ENCODE peak calls at places on chromosomes 12 and 14, in four cellular contexts. D is endothelial cell of umbilical vein, F is IMR-90, X is K562. P is an unnamed sample. For H3K27me3 and H3K9me1, the result is how much of the 10 kb centered on the place peaks cover.

GRCh38 chr14:45377201-45377600 is 124.2 kb upstream of the MIS18BP1 start:
- DNase-seq in D (no peak), F (no peak), X (no peak), P (no peak)

GRCh38 chr14:29217813-29218450 is 451.3 kb downstream of the FOXG1 start:
- DNase-seq in D (no peak), F (peak), X (no peak), P (no peak)

GRCh38 chr12:12818693-12819092 is 5.5 kb downstream of the DDX47 start:
- DNase-seq in D (no peak), F (no peak), X (no peak), P (no peak)

GRCh38 chr14:59870277-59871165 is at the start of gene RTN1:
- DNase-seq in D (peak), F (peak), X (peak), P (no peak)

GRCh38 chr12:19772776-19773175 is 333.5 kb downstream of the AEBP2 start:
- DNase-seq in D (no peak), F (no peak), X (no peak), P (no peak)

GRCh38 chr12:72271401-72271740 is 799 bp upstream of the TRHDE start:
- DNase-seq in D (peak), F (peak), X (no peak), P (no peak)

GRCh38 chr12:62631531-62632520 is 165.2 kb downstream of the MON2 start:
- DNase-seq in D (peak), F (peak), X (no peak), P (no peak)

GRCh38 chr12:68393398-68393797 is 61.2 kb upstream of the MDM1 start:
- DNase-seq in D (peak), F (no peak), X (no peak), P (no peak)

GRCh38 chr14:29842228-29842627 is 85.4 kb downstream of the PRKD1 start:
- DNase-seq in D (no peak), F (no peak), X (no peak), P (no peak)

GRCh38 chr14:51495319-51495718 is 156.4 kb upstream of the FRMD6 start:
- DNase-seq in D (peak), F (no peak), X (no peak), P (no peak)

GRCh38 chr14:65213316-65213715 is 111.0 kb upstream of the MAX start:
- DNase-seq in D (no peak), F (no peak), X (no peak), P (no peak)

GRCh38 chr12:80821513-80822000 is 104.8 kb downstream of the MYF5 start:
- DNase-seq in D (no peak), F (no peak), X (no peak), P (no peak)

GRCh38 chr14:62213516-62213915 is 451.3 kb downstream of the SNAPC1 start:
- DNase-seq in D (peak), F (peak), X (no peak), P (peak)

GRCh38 chr12:6606331-6607131 is 648 bp downstream of the CHD4 start:
- DNase-seq in D (peak), F (peak), X (peak), P (no peak)

GRCh38 chr12:97927991-97928390 is 465.4 kb downstream of the RMST start:
- DNase-seq in D (no peak), F (no peak), X (no peak), P (no peak)

GRCh38 chr12:106233011-106233410 is 14.8 kb downstream of the CKAP4 start:
- DNase-seq in D (no peak), F (no peak), X (no peak), P (no peak)

GRCh38 chr14:51157012-51157411 is 62.1 kb upstream of the TRIM9 start:
- DNase-seq in D (peak), F (peak), X (no peak), P (no peak)

GRCh38 chr12:21912318-21912717 is 28.9 kb downstream of the ABCC9 start:
- DNase-seq in D (no peak), F (peak), X (no peak), P (no peak)

GRCh38 chr14:53331247-53331646 is 178.1 kb upstream of the DDHD1 start:
- DNase-seq in D (no peak), F (peak), X (no peak), P (peak)

GRCh38 chr14:55749201-55749812 is 169.3 kb downstream of the KTN1 start:
- DNase-seq in D (no peak), F (peak), X (no peak), P (no peak)

GRCh38 chr12:100675432-100675831 is 101.9 kb downstream of the GAS2L3 start:
- DNase-seq in D (peak), F (peak), X (no peak), P (no peak)

GRCh38 chr14:69657961-69658360 is 46.6 kb downstream of the SUSD6 start:
- DNase-seq in D (no peak), F (peak), X (no peak), P (peak)

GRCh38 chr14:59439256-59440015 is 25.7 kb downstream of the GPR135 start:
- DNase-seq in D (no peak), F (peak), X (no peak), P (no peak)

GRCh38 chr14:24240110-24240918 is 2.1 kb downstream of the TINF2 start:
- DNase-seq in D (no peak), F (no peak), X (no peak), P (no peak)

GRCh38 chr12:50614167-50614762 is 109.5 kb downstream of the DIP2B start:
- DNase-seq in D (peak), F (peak), X (peak), P (no peak)

GRCh38 chr12:20440408-20440807 is 72.1 kb downstream of the PDE3A start:
- DNase-seq in D (no peak), F (no peak), X (no peak), P (no peak)

GRCh38 chr14:52902971-52903385 is 47.9 kb downstream of the FERMT2 start:
- DNase-seq in D (peak), F (peak), X (no peak), P (no peak)

GRCh38 chr14:57933363-57933762 is 67.5 kb upstream of the SLC35F4 start:
- DNase-seq in D (no peak), F (no peak), X (no peak), P (no peak)

GRCh38 chr12:112944028-112944690 is 5.9 kb downstream of the OAS3 start:
- DNase-seq in D (no peak), F (no peak), X (no peak), P (no peak)

DNA sequence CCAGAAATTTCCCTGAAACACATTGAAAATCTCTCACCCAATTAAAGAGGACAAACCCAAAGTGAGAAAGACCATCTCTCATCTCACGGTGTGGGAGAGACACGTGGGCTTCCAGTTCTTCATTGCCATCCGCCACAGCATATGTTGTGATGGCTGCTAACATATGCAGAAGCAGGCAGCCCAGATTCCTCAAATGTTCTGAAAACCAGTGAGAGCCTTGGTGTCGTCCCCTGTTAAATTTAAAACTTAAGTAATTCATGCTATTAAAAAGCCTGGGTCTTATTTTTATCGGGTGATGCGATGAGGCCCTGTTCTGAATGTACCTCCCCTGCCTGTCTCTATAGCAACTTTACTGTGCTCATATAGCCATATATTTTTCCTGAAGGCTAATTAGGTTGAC is 2.8 kb upstream of the FGF6 start:
- DNase-seq in D (no peak), F (no peak), X (no peak), P (no peak)
- H3K27me3 ChIP-seq in D (under half), F (under half), X (under half), P (under half)

GRCh38 chr14:54387328-54387727 is 9.5 kb upstream of the CDKN3 start:
- DNase-seq in D (no peak), F (no peak), X (no peak), P (no peak)
- H3K9me1 ChIP-seq in D (under half), F (under half), X (under half), P (under half)

GRCh38 chr14:93036652-93037341 is 78.9 kb downstream of the ITPK1 start:
- DNase-seq in D (peak), F (no peak), X (no peak), P (no peak)
- H3K27ac ChIP-seq in D (peak), F (no peak), X (no peak), P (no peak)

GRCh38 chr14:72888636-72889201 is 5.2 kb downstream of the DPF3 start:
- DNase-seq in D (no peak), F (peak), X (no peak), P (no peak)
- H3K27me3 ChIP-seq in D (under half), F (under half), X (under half), P (under half)

DNA sequence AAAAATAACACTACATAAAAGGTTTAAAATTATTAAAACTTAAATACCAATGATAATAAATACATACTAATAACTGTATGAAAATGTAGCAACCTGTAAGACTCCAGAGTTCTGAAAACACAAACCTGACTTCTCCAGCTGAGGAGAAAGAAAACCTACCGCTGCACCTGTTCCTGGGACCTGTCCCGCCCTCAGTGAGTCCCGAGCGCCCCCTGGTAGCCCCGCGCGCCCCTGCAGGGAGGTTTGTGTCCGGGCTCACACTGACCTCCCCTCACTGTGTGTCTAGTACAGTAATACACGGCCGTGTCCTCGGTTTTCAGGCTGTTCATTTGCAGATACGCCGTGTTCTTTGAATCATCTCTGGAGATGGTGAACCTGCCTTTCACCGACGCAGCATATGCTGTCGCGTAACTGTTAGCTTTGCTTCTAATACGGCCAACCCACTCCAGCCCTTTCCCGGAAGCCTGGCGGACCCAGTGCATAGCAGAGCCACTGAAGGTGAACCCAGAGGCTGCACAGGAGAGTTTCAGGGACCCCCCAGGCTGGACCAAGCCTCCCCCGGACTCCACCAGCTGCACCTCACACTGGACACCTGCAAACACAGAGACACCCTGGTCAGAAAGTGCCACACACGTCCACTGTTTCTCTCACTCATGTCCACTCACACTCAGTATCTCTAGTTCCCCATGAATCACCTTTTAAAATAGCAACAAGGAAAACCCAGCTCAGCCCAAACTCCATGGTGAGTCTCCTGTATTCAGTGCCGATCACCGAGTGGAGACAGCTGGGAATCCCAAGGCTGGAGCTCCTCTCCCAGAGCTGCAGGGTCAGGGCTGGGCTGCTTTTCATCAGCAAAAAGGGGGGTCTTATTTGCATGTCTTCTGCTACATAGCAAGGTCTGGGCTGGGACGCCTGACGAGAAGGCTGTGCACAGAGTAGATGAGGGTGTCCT is 1276.3 kb downstream of the TMEM121 start:
- DNase-seq in D (no peak), F (no peak), X (no peak), P (no peak)
- H3K9me1 ChIP-seq in D (under half), F (under half), X (under half), P (under half)

GRCh38 chr12:2271961-2272360 is 219.2 kb downstream of the CACNA1C start:
- DNase-seq in D (no peak), F (no peak), X (no peak), P (no peak)
- H3K27ac ChIP-seq in D (no peak), F (no peak), X (no peak), P (no peak)

GRCh38 chr12:4052691-4053090 is 179.5 kb upstream of the PARP11 start:
- DNase-seq in D (no peak), F (no peak), X (no peak), P (peak)

GRCh38 chr12:4054643-4055042 is 181.4 kb upstream of the PARP11 start:
- DNase-seq in D (no peak), F (no peak), X (no peak), P (no peak)

GRCh38 chr12:4059891-4060290 is 186.7 kb upstream of the PARP11 start:
- DNase-seq in D (no peak), F (no peak), X (no peak), P (no peak)

GRCh38 chr12:4051616-4052015 is 178.4 kb upstream of the PARP11 start:
- DNase-seq in D (no peak), F (no peak), X (no peak), P (no peak)

DNA sequence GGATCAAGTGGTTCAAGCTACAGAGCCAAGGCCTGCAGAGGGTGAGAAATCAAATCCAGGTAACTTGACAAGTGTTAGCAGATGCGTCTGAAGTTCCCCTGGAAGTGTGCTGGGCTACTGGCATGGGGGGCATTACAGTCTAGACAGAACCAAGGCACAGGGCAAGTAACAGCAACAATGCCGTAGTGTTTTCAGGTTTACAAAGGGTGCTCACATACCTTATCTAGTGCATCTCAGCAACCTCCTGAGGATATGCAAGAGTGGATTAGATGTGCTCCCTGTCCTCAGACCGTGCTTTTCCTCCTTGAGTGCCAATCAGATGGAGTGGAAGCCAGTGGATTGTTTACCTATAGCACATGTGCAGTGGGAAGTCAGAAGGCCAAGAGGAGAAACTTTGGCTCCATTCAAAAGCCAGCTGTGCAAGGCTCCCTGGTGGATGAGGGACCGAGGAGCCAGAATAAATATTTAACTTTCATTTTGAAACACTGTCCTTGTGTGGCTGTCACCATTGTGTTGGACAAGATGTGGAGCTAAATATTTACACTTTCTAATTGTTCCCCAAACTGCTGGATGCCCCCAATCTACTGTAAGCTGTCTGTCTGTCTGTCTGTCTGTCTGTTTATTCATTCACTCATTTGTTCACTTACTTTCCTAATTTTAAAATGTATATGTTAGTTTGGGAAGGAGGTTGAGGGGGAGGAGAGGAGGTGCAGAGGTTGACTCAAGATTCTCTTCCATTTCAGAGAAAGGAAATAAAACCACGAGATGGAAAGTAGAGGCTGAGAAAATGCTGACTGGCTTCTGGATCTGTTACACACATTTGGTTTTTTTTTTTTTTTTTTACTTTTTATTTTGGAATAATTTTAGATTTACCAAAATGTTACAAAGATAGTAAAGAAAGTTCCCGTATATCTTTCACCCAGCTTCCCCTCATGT is 184.0 kb upstream of the PARP11 start:
- DNase-seq in D (no peak), F (no peak), X (no peak), P (no peak)
- H3K27me3 ChIP-seq in D (under half), F (under half), X (under half), P (under half)